ENCODE peak calls at places on chromosomes 4 and X, in ten cellular contexts. N is ACHN; Y is endodermal cell; A is DMS53; O is PC-3; K is NCI-H1092 treated with DMSO at 0.1 percent for 48 hours; Q is stimulated activated CD4-positive, alpha-beta T cell treated with anti-CD3 and anti-CD28 coated beads, TNF-alpha, amount 100 ng/mL, for 4 hours; D is stimulated activated CD8-positive, alpha-beta memory T cell treated with anti-CD3 and anti-CD28 coated beads, Interleukin-4, amount 100 ng/mL, for 24 hours; W is tibial nerve; Z is heart right ventricle. T is an unnamed sample.

GRCh38 chr4:7759221-7759620 is 180.4 kb downstream of the AFAP1 start:
- DNase-seq in N (no peak), Y (no peak), A (no peak), O (no peak), K (no peak), Q (peak), D (peak), W (no peak), Z (no peak), T (no peak)

GRCh38 chrX:108299101-108299591 is 139.1 kb downstream of the COL4A6 start:
- DNase-seq in N (peak), Y (no peak), A (no peak), O (no peak), K (no peak), Q (no peak), D (no peak), W (no peak), Z (no peak), T (no peak)

GRCh38 chrX:151543706-151544105 is 19.8 kb upstream of the PASD1 start:
- DNase-seq in N (peak), Y (no peak), A (peak), O (no peak), K (no peak), Q (no peak), D (no peak), W (no peak), Z (no peak), T (no peak)

GRCh38 chrX:11953615-11954014 is 184.7 kb upstream of the FRMPD4 start:
- DNase-seq in N (peak), Y (no peak), A (no peak), O (peak), K (no peak), Q (no peak), D (no peak), W (no peak), Z (no peak), T (no peak)

GRCh38 chrX:122269243-122269781 is 914.8 kb upstream of the GRIA3 start:
- DNase-seq in N (no peak), Y (no peak), A (no peak), O (no peak), K (no peak), Q (no peak), D (no peak), W (no peak), Z (no peak), T (no peak)

GRCh38 chrX:150007356-150007755 is 69.1 kb upstream of the EOLA2 start:
- DNase-seq in N (no peak), Y (no peak), A (peak), O (no peak), K (no peak), Q (no peak), D (no peak), W (no peak), Z (no peak), T (no peak)

GRCh38 chr4:79247695-79248394 is 78.0 kb downstream of the NAA11 start:
- DNase-seq in N (no peak), Y (no peak), A (no peak), O (no peak), K (no peak), Q (no peak), D (no peak), W (no peak), Z (no peak), T (no peak)

GRCh38 chr4:122776916-122777315 is 44.4 kb downstream of the BBS12 start:
- DNase-seq in N (no peak), Y (no peak), A (no peak), O (no peak), K (no peak), Q (no peak), D (no peak), W (no peak), Z (no peak), T (no peak)

GRCh38 chr4:30720656-30721352 is 635 bp downstream of the PCDH7 start:
- DNase-seq in N (peak), Y (no peak), A (peak), O (peak), K (peak), Q (no peak), D (no peak), W (no peak), Z (peak), T (no peak)

GRCh38 chr4:6891436-6892170 is 18.0 kb upstream of the TBC1D14 start:
- DNase-seq in N (no peak), Y (no peak), A (no peak), O (no peak), K (no peak), Q (no peak), D (no peak), W (peak), Z (no peak), T (no peak)

GRCh38 chr4:148026022-148026421 is 294.1 kb downstream of the ARHGAP10 start:
- DNase-seq in N (no peak), Y (peak), A (no peak), O (no peak), K (no peak), Q (no peak), D (no peak), W (no peak), Z (no peak), T (no peak)

GRCh38 chrX:111244238-111244750 is 26.0 kb downstream of the CAPN6 start:
- DNase-seq in N (peak), Y (no peak), A (peak), O (peak), K (peak), Q (no peak), D (no peak), W (no peak), Z (no peak), T (no peak)

GRCh38 chrX:1077140-1077539 is 135.3 kb downstream of the CRLF2 start:
- DNase-seq in N (no peak), Y (peak), A (no peak), O (no peak), K (no peak), Q (no peak), D (no peak), W (no peak), Z (no peak), T (no peak)

GRCh38 chr4:170339522-170339921 is 249.8 kb upstream of the AADAT start:
- DNase-seq in N (no peak), Y (no peak), A (peak), O (peak), K (no peak), Q (no peak), D (no peak), W (no peak), Z (no peak), T (no peak)

GRCh38 chrX:11406109-11406755 is 113.0 kb downstream of the AMELX start:
- DNase-seq in N (no peak), Y (no peak), A (no peak), O (peak), K (no peak), Q (no peak), D (no peak), W (no peak), Z (no peak), T (no peak)

GRCh38 chrX:136198678-136199243 is 51.4 kb downstream of the FHL1 start:
- DNase-seq in N (no peak), Y (no peak), A (no peak), O (no peak), K (no peak), Q (no peak), D (no peak), W (no peak), Z (no peak), T (no peak)

GRCh38 chr4:76002176-76002575 is 5.1 kb downstream of the CXCL9 start:
- DNase-seq in N (no peak), Y (no peak), A (peak), O (peak), K (no peak), Q (no peak), D (no peak), W (peak), Z (no peak), T (no peak)